ENCODE peak calls at places on chromosomes 12 and 14, in seven cellular contexts. Z, X, Q, E, T, A and B are unnamed samples.
A peak's percentile ranks its signal among the peaks of the same experiment; 100 is the strongest.

GRCh38 chr12:57719777-57720605 is 18.6 kb downstream of the AGAP2 start:
- DNase-seq in Z (no peak), X (no peak), Q (no peak), E (no peak), T (no peak), A (no peak), B (no peak)

GRCh38 chr14:70018713-70019201 is 139.5 kb downstream of the SMOC1 start:
- DNase-seq in Z (no peak), X (peak; percentile 28), Q (no peak), E (no peak), T (no peak), A (no peak), B (peak; percentile 17)

GRCh38 chr12:113157218-113157859 is 7.8 kb downstream of the CFAP73 start:
- DNase-seq in Z (no peak), X (no peak), Q (no peak), E (no peak), T (no peak), A (no peak), B (no peak)

GRCh38 chr12:132711169-132711843 is 664 bp downstream of the PGAM5 start:
- DNase-seq in Z (peak; percentile 32), X (no peak), Q (no peak), E (no peak), T (no peak), A (no peak), B (peak; percentile 16)

GRCh38 chr14:23366163-23366921 is 1.4 kb upstream of the EFS start:
- DNase-seq in Z (no peak), X (no peak), Q (no peak), E (no peak), T (no peak), A (no peak), B (peak; percentile 32)

GRCh38 chr12:20368653-20369163 is 371 bp downstream of the PDE3A start:
- DNase-seq in Z (no peak), X (no peak), Q (no peak), E (peak; percentile 30), T (peak; percentile 9), A (no peak), B (peak; percentile 56)

GRCh38 chr12:85575115-85576096 is 260.8 kb downstream of the RASSF9 start:
- DNase-seq in Z (peak; percentile 71), X (peak; percentile 13), Q (peak; percentile 70), E (peak; percentile 61), T (peak; percentile 11), A (peak; percentile 25), B (peak; percentile 83)

GRCh38 chr12:103799504-103800251 is 41.4 kb downstream of the NT5DC3 start:
- DNase-seq in Z (peak; percentile 72), X (no peak), Q (peak; percentile 93), E (peak; percentile 72), T (peak; percentile 18), A (peak; percentile 10), B (peak; percentile 86)

GRCh38 chr12:70853326-70853725 is 67.2 kb downstream of the PTPRR start:
- DNase-seq in Z (no peak), X (no peak), Q (no peak), E (no peak), T (no peak), A (peak; percentile 76), B (peak; percentile 96)

GRCh38 chr12:93763746-93764147 is 86.6 kb downstream of the CRADD start:
- DNase-seq in Z (peak; percentile 32), X (no peak), Q (no peak), E (no peak), T (no peak), A (no peak), B (no peak)